ENCODE peak calls at places on chromosomes 12 and 14, in five cellular contexts. W is Peyer's patch, R is A549, V is breast epithelium, Z is stomach. G is an unnamed sample.

GRCh38 chr14:64114166-64114565 is 180.0 kb downstream of the ESR2 start:
- DNase-seq in V (no peak), R (no peak), W (peak; percentile 53), Z (no peak), G (no peak)

GRCh38 chr12:4292266-4293063 is 18.9 kb downstream of the CCND2 start:
- DNase-seq in R (no peak), W (no peak), V (no peak), Z (no peak), G (no peak)

GRCh38 chr14:54252072-54252730 is 144.6 kb upstream of the CDKN3 start:
- DNase-seq in Z (no peak), R (peak; percentile 8), V (peak; percentile 27), W (no peak), G (no peak)

GRCh38 chr14:102057480-102058114 is 29.2 kb downstream of the HSP90AA1 start:
- DNase-seq in Z (no peak), R (no peak), V (no peak), W (no peak), G (no peak)

GRCh38 chr14:70640938-70641547 is 673 bp upstream of the TTC9 start:
- DNase-seq in W (peak; percentile 54), R (peak; percentile 61), V (no peak), Z (peak; percentile 63), G (peak; percentile 48)

GRCh38 chr12:47725893-47726292 is 603 bp upstream of the ENDOU start:
- DNase-seq in R (no peak), W (peak; percentile 8), V (no peak), Z (no peak), G (no peak)

GRCh38 chr12:131211279-131211938 is 257.7 kb downstream of the ADGRD1 start:
- DNase-seq in V (no peak), R (no peak), W (no peak), Z (no peak), G (no peak)

GRCh38 chr14:21626491-21627230 is 8.1 kb downstream of the OR10G2 start:
- DNase-seq in R (no peak), V (no peak), W (no peak), Z (no peak), G (no peak)

GRCh38 chr14:28299227-28299626 is 467.4 kb upstream of the FOXG1 start:
- DNase-seq in R (no peak), V (no peak), W (no peak), Z (no peak), G (no peak)

GRCh38 chr12:79710707-79711483 is 20.1 kb upstream of the PAWR start:
- DNase-seq in W (no peak), Z (no peak), V (no peak), R (no peak), G (no peak)

GRCh38 chr12:130747867-130748740 is 32.0 kb upstream of the RIMBP2 start:
- DNase-seq in W (peak; percentile 83), V (peak; percentile 55), R (peak; percentile 58), Z (peak; percentile 76), G (peak; percentile 75)

GRCh38 chr14:25259470-25259869 is 209.5 kb upstream of the STXBP6 start:
- DNase-seq in W (no peak), R (no peak), Z (no peak), V (no peak), G (no peak)

GRCh38 chr14:101926085-101926484 is 38.3 kb upstream of the DYNC1H1 start:
- DNase-seq in Z (no peak), R (no peak), V (no peak), W (no peak), G (no peak)

DNA sequence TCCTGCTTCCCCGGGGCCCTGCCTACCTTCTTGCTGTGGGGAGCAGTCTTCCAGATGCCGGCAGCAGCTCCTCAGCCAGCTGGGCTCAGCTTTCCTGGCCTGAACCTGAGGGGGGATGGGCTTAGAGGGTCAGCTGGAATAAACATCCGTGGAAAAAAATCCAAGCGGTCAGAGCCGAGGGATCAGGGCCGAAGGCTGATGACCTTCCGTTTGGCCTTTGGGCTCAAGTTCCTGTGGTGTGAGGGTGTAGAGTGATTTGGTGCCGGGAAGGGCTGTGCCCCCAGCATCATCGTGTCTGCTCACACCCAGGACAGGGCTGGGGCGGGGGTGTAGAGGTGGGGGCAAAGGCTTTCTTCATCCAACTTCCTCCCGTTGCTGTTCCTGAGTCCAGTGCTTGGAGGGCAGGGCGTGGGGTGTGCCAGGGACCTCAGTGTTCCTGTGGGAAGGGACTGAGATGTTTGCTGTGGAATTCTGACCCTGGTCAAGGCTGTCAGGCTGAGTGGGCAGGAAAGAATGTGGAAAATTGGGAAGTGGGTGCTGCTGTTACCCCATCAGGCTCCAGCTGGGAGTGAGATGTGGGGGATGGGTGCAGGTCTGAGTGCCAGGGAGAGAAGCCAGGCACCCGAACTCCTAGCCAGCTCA is 2.6 kb downstream of the SMIM41 start:
- DNase-seq in V (no peak), W (no peak), R (no peak), Z (no peak), G (peak; percentile 32)
- H3K27ac ChIP-seq in V (peak overlapping the region; percentile 89), W (peak overlapping the region; percentile 72), R (no peak overlapping the region), Z (peak overlapping the region; percentile 80), G (peak overlapping the region; percentile 83)

DNA sequence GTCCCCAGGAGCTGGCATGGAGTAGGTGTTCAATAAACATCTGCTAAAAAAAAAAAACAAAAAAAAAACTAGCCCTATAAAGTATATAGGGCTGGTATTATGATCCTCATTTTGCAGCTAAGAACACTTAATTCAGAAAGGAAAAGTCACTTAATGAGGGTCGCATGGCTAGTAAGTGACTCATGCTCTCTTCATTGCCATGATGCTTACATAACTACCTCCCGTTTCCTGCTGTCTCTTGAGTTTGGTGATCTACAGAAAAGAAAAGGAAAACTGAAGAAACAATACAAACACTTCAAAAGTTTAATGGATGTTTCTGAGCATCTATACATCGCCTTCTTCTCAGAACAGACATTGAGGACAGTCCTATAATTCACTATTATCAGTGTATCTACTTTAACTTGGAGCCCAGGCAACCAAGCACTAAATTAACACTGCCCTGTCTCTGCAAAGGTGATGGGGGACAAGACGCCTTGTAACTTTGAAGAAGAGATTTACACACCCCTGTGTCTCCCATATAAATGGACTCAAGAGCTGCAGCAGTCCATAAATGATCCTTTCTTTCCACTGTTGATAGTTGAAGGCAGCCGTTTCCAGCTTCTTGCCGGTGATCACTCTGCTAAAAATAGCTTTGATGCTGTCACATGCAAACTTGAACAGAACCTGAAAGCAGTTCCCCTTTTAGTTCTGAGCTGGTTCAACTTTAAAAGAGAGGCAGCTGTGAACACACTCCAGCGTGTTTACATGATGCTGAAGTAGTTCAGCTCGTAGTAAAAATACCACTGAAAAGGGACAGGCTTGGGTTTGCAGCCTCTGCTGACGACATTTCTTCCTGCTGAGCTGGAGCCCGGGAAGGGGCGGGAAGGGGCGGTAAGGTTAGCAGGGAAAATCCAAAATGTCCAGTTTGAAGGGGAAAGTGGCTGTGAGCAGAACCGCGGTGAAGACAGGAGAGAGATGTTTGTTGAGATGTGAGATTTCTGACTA is 113.3 kb downstream of the FOXN3 start:
- DNase-seq in W (no peak), R (no peak), V (peak; percentile 18), Z (peak; percentile 36), G (peak; percentile 62)
- TF ChIP-seq POLR2A in W (no peak), R (no peak), V (no peak), Z (no peak), G (peak; percentile 69)

GRCh38 chr14:92978229-92979021 is 55.5 kb downstream of the CHGA start:
- DNase-seq in V (no peak), R (no peak), Z (no peak), W (no peak), G (no peak)

GRCh38 chr14:92984082-92984788 is 61.3 kb downstream of the CHGA start:
- DNase-seq in V (no peak), W (no peak), R (no peak), Z (no peak), G (no peak)

GRCh38 chr14:92981726-92982125 is 58.8 kb downstream of the CHGA start:
- DNase-seq in R (no peak), Z (no peak), W (no peak), V (no peak), G (no peak)

GRCh38 chr14:92982941-92983340 is 60.0 kb downstream of the CHGA start:
- DNase-seq in R (no peak), V (no peak), W (no peak), Z (no peak), G (no peak)

GRCh38 chr14:92980866-92981265 is 57.9 kb downstream of the CHGA start:
- DNase-seq in R (no peak), W (no peak), V (no peak), Z (no peak), G (no peak)
- H3K9me3 ChIP-seq in R (peaks cover 32% of the 10 kb centered on the region), W (peaks cover 22% of the 10 kb centered on the region), V (peaks cover 29% of the 10 kb centered on the region), Z (peaks cover 35% of the 10 kb centered on the region), G (no peaks in the 10 kb centered on the region)

DNA sequence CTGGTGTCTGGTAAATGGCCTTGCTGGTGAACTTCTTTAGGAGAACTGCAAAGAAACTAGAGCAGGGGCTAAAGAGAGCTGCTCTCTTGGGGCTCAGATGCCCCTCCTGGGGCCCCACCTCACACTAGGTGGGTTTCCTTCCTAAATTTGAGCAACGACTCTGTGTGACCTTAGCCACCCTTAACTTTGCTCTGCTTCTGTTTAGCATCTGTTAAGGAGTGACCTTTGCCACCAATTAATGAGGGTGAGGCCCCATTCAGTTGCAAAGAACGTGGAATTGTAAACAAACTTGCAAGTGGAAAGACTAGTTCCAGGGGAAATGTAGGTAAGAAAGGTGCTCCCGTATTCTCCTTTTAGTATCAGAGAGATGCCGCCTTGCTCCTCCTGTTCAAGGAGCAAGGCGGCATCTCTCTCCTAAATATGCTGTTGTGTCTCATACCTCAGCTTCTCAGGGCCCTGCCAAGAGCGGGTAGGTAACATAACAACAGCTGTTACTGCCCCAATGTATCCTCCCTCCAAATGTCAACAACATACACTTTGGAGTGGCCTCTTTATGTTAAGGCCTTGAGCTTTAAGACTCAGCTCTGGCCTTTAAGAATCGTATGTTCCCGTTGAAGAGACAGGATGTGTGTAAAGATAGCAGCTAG is 77.6 kb upstream of the FUT8 start:
- DNase-seq in Z (peak; percentile 42), V (no peak), R (no peak), W (peak; percentile 55), G (no peak)
- H3K27ac ChIP-seq in Z (peak overlapping the region; percentile 81), V (peak overlapping the region; percentile 71), R (no peak overlapping the region), W (peak overlapping the region; percentile 66), G (no peak overlapping the region)

GRCh38 chr14:36105401-36105800 is 71.1 kb downstream of the PTCSC3 start:
- DNase-seq in R (no peak), V (no peak), W (no peak), Z (no peak), G (no peak)
- TF ChIP-seq POLR2A in R (no peak), V (no peak), W (no peak), Z (no peak), G (no peak)

G was measured in adrenal gland.